ENCODE peak calls at places on chromosomes 12 and 14, in seven cellular contexts. F, N, O, P, A, Z and R are unnamed samples.

GRCh38 chr12:43306066-43306465 is 245.9 kb downstream of the ADAMTS20 start:
- DNase-seq in F (no peak), N (no peak), O (peak; percentile 10), P (no peak), A (no peak), Z (no peak), R (no peak)

GRCh38 chr12:124147579-124147978 is 147.3 kb upstream of the RFLNA start:
- DNase-seq in F (no peak), N (no peak), O (no peak), P (no peak), A (no peak), Z (no peak), R (no peak)

GRCh38 chr14:76473381-76474263 is 97.7 kb downstream of the ESRRB start:
- DNase-seq in F (no peak), N (no peak), O (no peak), P (no peak), A (no peak), Z (no peak), R (no peak)

GRCh38 chr12:24911284-24911791 is 37.6 kb downstream of the BCAT1 start:
- DNase-seq in F (no peak), N (no peak), O (no peak), P (no peak), A (no peak), Z (no peak), R (no peak)

GRCh38 chr14:68144051-68144681 is 324.6 kb downstream of the RAD51B start:
- DNase-seq in F (no peak), N (no peak), O (no peak), P (no peak), A (no peak), Z (no peak), R (no peak)

GRCh38 chr12:114311966-114312365 is 94.0 kb downstream of the TBX5 start:
- DNase-seq in F (no peak), N (no peak), O (no peak), P (no peak), A (no peak), Z (no peak), R (no peak)

GRCh38 chr12:46657416-46658411 is 168.1 kb downstream of the SLC38A4 start:
- DNase-seq in F (no peak), N (no peak), O (no peak), P (no peak), A (no peak), Z (no peak), R (no peak)

GRCh38 chr12:26226629-26227375 is 31.4 kb downstream of the SSPN start:
- DNase-seq in F (no peak), N (no peak), O (no peak), P (peak; percentile 77), A (peak; percentile 21), Z (peak; percentile 15), R (no peak)

GRCh38 chr14:36579573-36580140 is 2.8 kb downstream of the NKX2-8 start:
- DNase-seq in F (no peak), N (no peak), O (no peak), P (no peak), A (no peak), Z (no peak), R (no peak)

GRCh38 chr12:24754690-24755638 is 193.9 kb downstream of the BCAT1 start:
- DNase-seq in F (no peak), N (no peak), O (no peak), P (no peak), A (peak; percentile 47), Z (no peak), R (peak; percentile 46)

GRCh38 chr12:123387508-123388217 is 3.7 kb downstream of the KMT5A start:
- DNase-seq in F (no peak), N (no peak), O (no peak), P (no peak), A (no peak), Z (no peak), R (no peak)

GRCh38 chr14:99158646-99159165 is 113.3 kb downstream of the BCL11B start:
- DNase-seq in F (peak; percentile 54), N (no peak), O (no peak), P (no peak), A (no peak), Z (no peak), R (no peak)

GRCh38 chr14:74579447-74580274 is 32.4 kb downstream of the LTBP2 start:
- DNase-seq in F (no peak), N (peak; percentile 73), O (peak; percentile 94), P (no peak), A (peak; percentile 76), Z (no peak), R (no peak)

GRCh38 chr14:39023939-39024871 is 78.8 kb downstream of the SEC23A start:
- DNase-seq in F (no peak), N (no peak), O (no peak), P (peak; percentile 85), A (no peak), Z (no peak), R (no peak)

GRCh38 chr14:22737052-22737451 is 29.4 kb upstream of the OXA1L start:
- DNase-seq in F (peak; percentile 62), N (no peak), O (no peak), P (no peak), A (peak; percentile 76), Z (no peak), R (no peak)

GRCh38 chr12:663293-663871 is at the start of gene NINJ2:
- DNase-seq in F (peak; percentile 76), N (no peak), O (no peak), P (no peak), A (peak; percentile 52), Z (no peak), R (no peak)

GRCh38 chr12:25924535-25925001 is 33.9 kb upstream of the RASSF8 start:
- DNase-seq in F (no peak), N (no peak), O (no peak), P (no peak), A (no peak), Z (no peak), R (no peak)

GRCh38 chr14:100106260-100106659 is 41.0 kb downstream of the EVL start:
- DNase-seq in F (peak; percentile 83), N (no peak), O (no peak), P (no peak), A (peak; percentile 81), Z (no peak), R (no peak)

GRCh38 chr12:96248532-96248931 is 54.4 kb downstream of the ELK3 start:
- DNase-seq in F (no peak), N (no peak), O (no peak), P (no peak), A (no peak), Z (no peak), R (no peak)

GRCh38 chr12:93902736-93903562 is 225.8 kb downstream of the CRADD start:
- DNase-seq in F (no peak), N (no peak), O (no peak), P (no peak), A (no peak), Z (no peak), R (no peak)

GRCh38 chr14:103393687-103394626 is 8.7 kb downstream of the MARK3 start:
- DNase-seq in F (no peak), N (no peak), O (peak; percentile 41), P (no peak), A (no peak), Z (no peak), R (no peak)

GRCh38 chr12:13339091-13339490 is 142.6 kb downstream of the EMP1 start:
- DNase-seq in F (no peak), N (no peak), O (no peak), P (no peak), A (no peak), Z (no peak), R (no peak)

GRCh38 chr12:78759387-78759786 is 105.2 kb upstream of the SYT1 start:
- DNase-seq in F (no peak), N (no peak), O (no peak), P (no peak), A (no peak), Z (no peak), R (no peak)

GRCh38 chr12:124829008-124829707 is 34.5 kb downstream of the SCARB1 start:
- DNase-seq in F (no peak), N (no peak), O (peak; percentile 84), P (no peak), A (no peak), Z (no peak), R (peak; percentile 70)

GRCh38 chr14:50812180-50812579 is 18.8 kb downstream of the NIN start:
- DNase-seq in F (no peak), N (no peak), O (no peak), P (no peak), A (no peak), Z (no peak), R (no peak)

GRCh38 chr12:132858727-132859266 is 28.6 kb downstream of the CHFR start:
- DNase-seq in F (no peak), N (no peak), O (no peak), P (no peak), A (no peak), Z (no peak), R (no peak)

GRCh38 chr12:57268264-57268663 is 17.3 kb upstream of the STAC3 start:
- DNase-seq in F (no peak), N (no peak), O (no peak), P (no peak), A (peak; percentile 67), Z (no peak), R (no peak)

GRCh38 chr12:123950476-123951169 is 22.0 kb downstream of the CCDC92 start:
- DNase-seq in F (no peak), N (no peak), O (no peak), P (no peak), A (no peak), Z (no peak), R (no peak)

GRCh38 chr12:68224613-68225285 is 861 bp downstream of the IL26 start:
- DNase-seq in F (no peak), N (no peak), O (no peak), P (no peak), A (no peak), Z (no peak), R (no peak)

GRCh38 chr12:113403435-113404415 is at the start of gene SDS:
- DNase-seq in F (no peak), N (no peak), O (no peak), P (peak; percentile 10), A (no peak), Z (no peak), R (peak; percentile 95)

GRCh38 chr14:29521526-29522137 is 406.0 kb downstream of the PRKD1 start:
- DNase-seq in F (no peak), N (no peak), O (no peak), P (peak; percentile 52), A (peak; percentile 28), Z (no peak), R (no peak)

GRCh38 chr12:111440631-111441030 is 34.9 kb downstream of the SH2B3 start:
- DNase-seq in F (peak; percentile 14), N (no peak), O (no peak), P (no peak), A (no peak), Z (no peak), R (no peak)

GRCh38 chr12:111451649-111452129 is 46.0 kb downstream of the SH2B3 start:
- DNase-seq in F (no peak), N (no peak), O (peak; percentile 29), P (peak; percentile 63), A (no peak), Z (no peak), R (peak; percentile 38)

GRCh38 chr12:51082561-51083139 is 746 bp downstream of the CSRNP2 start:
- DNase-seq in F (peak; percentile 71), N (no peak), O (peak; percentile 52), P (peak; percentile 24), A (peak; percentile 51), Z (no peak), R (no peak)

GRCh38 chr14:96586056-96586455 is 83.9 kb downstream of the PAPOLA start:
- DNase-seq in F (no peak), N (no peak), O (no peak), P (no peak), A (no peak), Z (no peak), R (no peak)

GRCh38 chr14:104593241-104593701 is 11.3 kb downstream of the TMEM179 start:
- DNase-seq in F (no peak), N (peak; percentile 79), O (no peak), P (no peak), A (no peak), Z (no peak), R (no peak)